ENCODE peak calls at places on chromosomes 2 and 18, in seven cellular contexts. P, N, F, A, K, G and Y are unnamed samples.

GRCh38 chr2:163348843-163349395 is 386.9 kb downstream of the FIGN start:
- DNase-seq in F (peak), P (no peak), K (no peak), A (no peak), N (peak), G (no peak), Y (no peak)

GRCh38 chr2:31586230-31586629 is 5.5 kb upstream of the SRD5A2 start:
- DNase-seq in K (no peak), N (no peak), A (no peak), G (no peak), F (no peak), P (no peak), Y (no peak)

GRCh38 chr2:98188351-98189046 is 101.5 kb downstream of the VWA3B start:
- DNase-seq in F (no peak), K (no peak), N (peak), P (no peak), A (no peak), G (no peak), Y (peak)

GRCh38 chr2:119704670-119705120 is 25.7 kb downstream of the TMEM177 start:
- DNase-seq in N (no peak), P (no peak), G (no peak), F (peak), K (no peak), A (no peak), Y (no peak)

GRCh38 chr2:25524507-25524906 is 148.9 kb downstream of the DTNB start:
- DNase-seq in P (no peak), K (no peak), A (no peak), F (no peak), N (no peak), G (no peak), Y (peak)

GRCh38 chr2:188853307-188853706 is 120.9 kb upstream of the COL3A1 start:
- DNase-seq in G (no peak), P (no peak), K (no peak), N (no peak), F (peak), A (no peak), Y (no peak)

GRCh38 chr2:181104512-181105121 is 124.2 kb downstream of the UBE2E3 start:
- DNase-seq in G (peak), F (peak), P (no peak), N (peak), A (peak), K (no peak), Y (peak)

GRCh38 chr2:173568054-173568453 is 213.4 kb downstream of the CDCA7 start:
- DNase-seq in G (peak), N (no peak), F (no peak), P (no peak), A (no peak), K (no peak), Y (no peak)

GRCh38 chr2:209613941-209614340 is 157.7 kb upstream of the UNC80 start:
- DNase-seq in K (no peak), A (no peak), G (no peak), F (no peak), N (no peak), P (no peak), Y (no peak)

GRCh38 chr2:50346104-50346503 is 685.8 kb downstream of the NRXN1 start:
- DNase-seq in G (no peak), K (no peak), F (no peak), N (no peak), A (no peak), P (no peak), Y (no peak)

GRCh38 chr2:47810850-47811249 is 27.9 kb downstream of the MSH6 start:
- DNase-seq in N (no peak), P (no peak), G (no peak), K (no peak), F (no peak), A (no peak), Y (no peak)

GRCh38 chr2:121355488-121355887 is 70.5 kb upstream of the TFCP2L1 start:
- DNase-seq in P (no peak), G (no peak), K (no peak), N (no peak), F (no peak), A (no peak), Y (no peak)

GRCh38 chr18:67402543-67402942 is 114.0 kb downstream of the DSEL start:
- DNase-seq in F (peak), G (no peak), P (no peak), A (no peak), K (no peak), N (peak), Y (no peak)

GRCh38 chr2:20291106-20291564 is 59.5 kb downstream of the PUM2 start:
- DNase-seq in N (peak), G (peak), P (no peak), F (peak), K (no peak), A (peak), Y (peak)

GRCh38 chr18:11676867-11677266 is 12.2 kb upstream of the GNAL start:
- DNase-seq in A (no peak), F (peak), K (no peak), N (peak), G (peak), P (no peak), Y (no peak)

GRCh38 chr2:19361325-19361990 is 3.0 kb upstream of the OSR1 start:
- DNase-seq in F (no peak), K (no peak), N (no peak), G (no peak), A (no peak), P (no peak), Y (peak)

GRCh38 chr2:96758987-96759386 is 1.7 kb upstream of the CNNM4 start:
- DNase-seq in G (no peak), F (no peak), P (no peak), N (no peak), K (no peak), A (no peak), Y (no peak)

GRCh38 chr2:60306231-60306861 is 247.1 kb downstream of the BCL11A start:
- DNase-seq in P (no peak), A (peak), N (peak), K (no peak), F (no peak), G (no peak), Y (no peak)

GRCh38 chr18:58338961-58339722 is 289.7 kb downstream of the ALPK2 start:
- DNase-seq in G (no peak), N (no peak), F (peak), K (no peak), P (no peak), A (no peak), Y (no peak)

GRCh38 chr2:28613181-28613580 is 117.3 kb downstream of the PLB1 start:
- DNase-seq in P (no peak), G (no peak), F (no peak), A (no peak), N (peak), K (no peak), Y (no peak)

GRCh38 chr18:50630895-50631294 is 71.0 kb downstream of the MAPK4 start:
- DNase-seq in N (no peak), A (no peak), P (no peak), F (no peak), K (no peak), G (no peak), Y (no peak)

GRCh38 chr18:48580782-48581181 is 42.0 kb downstream of the CTIF start:
- DNase-seq in G (no peak), A (no peak), F (no peak), N (no peak), P (no peak), K (no peak), Y (no peak)

GRCh38 chr2:101175991-101176390 is 24.8 kb upstream of the TBC1D8 start:
- DNase-seq in K (no peak), G (no peak), A (no peak), F (no peak), N (peak), P (no peak), Y (no peak)

GRCh38 chr2:177983183-177983788 is 89.3 kb downstream of the PDE11A start:
- DNase-seq in A (peak), P (no peak), K (no peak), G (peak), N (peak), F (peak), Y (peak)

GRCh38 chr2:25043241-25043867 is 1.5 kb downstream of the EFR3B start:
- DNase-seq in P (peak), G (no peak), N (no peak), A (no peak), F (peak), K (no peak), Y (peak)

GRCh38 chr2:141863964-141864363 is 266.9 kb downstream of the LRP1B start:
- DNase-seq in G (no peak), P (no peak), F (no peak), A (no peak), N (no peak), K (no peak), Y (no peak)

GRCh38 chr2:12890481-12890980 is 173.8 kb downstream of the TRIB2 start:
- DNase-seq in G (no peak), K (no peak), P (no peak), N (no peak), A (no peak), F (no peak), Y (no peak)

GRCh38 chr2:200044453-200044852 is 89.1 kb downstream of the MAIP1 start:
- DNase-seq in G (no peak), F (no peak), K (no peak), P (no peak), A (no peak), N (no peak), Y (no peak)

GRCh38 chr2:1707771-1708351 is 36.5 kb downstream of the PXDN start:
- DNase-seq in A (no peak), K (no peak), N (peak), F (peak), P (no peak), G (no peak), Y (no peak)

GRCh38 chr2:239240480-239240881 is 160.3 kb downstream of the HDAC4 start:
- DNase-seq in A (no peak), F (no peak), N (no peak), K (no peak), G (peak), P (no peak), Y (no peak)

GRCh38 chr2:29238497-29238896 is 123.3 kb downstream of the CLIP4 start:
- DNase-seq in G (peak), K (no peak), P (no peak), F (peak), A (peak), N (peak), Y (peak)

GRCh38 chr2:98454500-98455235 is 10.0 kb downstream of the INPP4A start:
- DNase-seq in A (no peak), G (peak), F (peak), P (no peak), K (no peak), N (no peak), Y (peak)

GRCh38 chr2:224163573-224164307 is 124.7 kb upstream of the SERPINE2 start:
- DNase-seq in F (peak), P (no peak), N (peak), A (no peak), K (no peak), G (no peak), Y (no peak)

GRCh38 chr2:12714391-12715221 is 2.1 kb upstream of the TRIB2 start:
- DNase-seq in A (no peak), N (peak), P (no peak), K (no peak), G (no peak), F (peak), Y (no peak)

GRCh38 chr2:111618953-111619902 is 264.8 kb downstream of the ANAPC1 start:
- DNase-seq in A (no peak), G (peak), F (no peak), K (no peak), P (no peak), N (no peak), Y (no peak)

GRCh38 chr2:238970553-238971081 is 122.7 kb downstream of the TWIST2 start:
- DNase-seq in G (peak), K (peak), F (peak), P (peak), N (peak), A (no peak), Y (peak)

GRCh38 chr2:46200100-46200690 is 97.0 kb upstream of the EPAS1 start:
- DNase-seq in N (no peak), P (no peak), F (peak), G (no peak), A (no peak), K (no peak), Y (peak)